ENCODE peak calls at places on chromosomes 7 and 10, in four cellular contexts. X is mammary epithelial cell; W is CD8-positive, alpha-beta T cell; C is HCT116. Y is an unnamed sample. For H3K9me3, the result is how much of the 10 kb centered on the place peaks cover.

GRCh38 chr7:24715661-24716479 is 41.4 kb downstream of the GSDME start:
- DNase-seq in X (no peak), W (no peak), C (peak), Y (no peak)

GRCh38 chr7:32108651-32109050 is 38.4 kb upstream of the PDE1C start:
- DNase-seq in X (peak), W (no peak), C (no peak), Y (no peak)

GRCh38 chr7:118039963-118040489 is 143.9 kb upstream of the LSM8 start:
- DNase-seq in X (no peak), W (no peak), C (no peak), Y (no peak)

GRCh38 chr10:7984325-7984724 is 70.2 kb upstream of the GATA3 start:
- DNase-seq in X (no peak), W (no peak), C (no peak), Y (no peak)

GRCh38 chr10:13695588-13695987 is 108.8 kb downstream of the PRPF18 start:
- DNase-seq in X (no peak), W (no peak), C (no peak), Y (no peak)

GRCh38 chr10:69456880-69457693 is 5.8 kb downstream of the TSPAN15 start:
- DNase-seq in X (no peak), W (no peak), C (no peak), Y (no peak)

GRCh38 chr7:129845178-129845971 is 107.4 kb downstream of the UBE2H start:
- DNase-seq in X (peak), W (no peak), C (peak), Y (no peak)

GRCh38 chr7:20146461-20146860 is 70.7 kb downstream of the MACC1 start:
- DNase-seq in X (no peak), W (no peak), C (no peak), Y (no peak)

GRCh38 chr10:47406870-47407648 is 23.0 kb upstream of the ZNF488 start:
- DNase-seq in X (peak), W (no peak), C (peak), Y (no peak)

GRCh38 chr10:50621981-50622496 is 1.7 kb downstream of the SGMS1 start:
- DNase-seq in X (peak), W (peak), C (peak), Y (peak)
- H3K9me3 ChIP-seq in X (under half), W (under half), C (under half), Y (under half)

DNA sequence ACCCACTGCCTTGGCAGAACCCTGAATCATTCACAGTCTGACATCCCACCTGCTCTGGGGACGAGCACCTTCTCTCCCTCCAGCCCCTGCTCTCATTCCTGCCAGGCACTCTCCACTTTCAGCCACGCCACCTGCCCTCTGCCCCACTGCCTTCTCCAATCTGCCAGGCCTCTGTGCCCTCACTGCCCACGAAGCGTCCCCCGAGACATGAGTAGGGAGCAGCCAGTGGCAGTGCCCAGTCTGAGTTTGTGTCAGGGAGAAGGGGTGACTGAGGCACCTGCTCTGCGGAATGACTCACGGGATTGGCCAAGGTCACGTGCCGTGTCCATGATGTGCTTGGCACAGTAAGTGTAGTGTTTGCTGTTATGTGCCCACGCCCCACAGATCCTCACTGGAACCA is 215.2 kb upstream of the PPP2R2D start:
- DNase-seq in X (no peak), W (no peak), C (no peak), Y (no peak)
- TF ChIP-seq CTCF in X (no peak), W (no peak), C (no peak), Y (no peak)

DNA sequence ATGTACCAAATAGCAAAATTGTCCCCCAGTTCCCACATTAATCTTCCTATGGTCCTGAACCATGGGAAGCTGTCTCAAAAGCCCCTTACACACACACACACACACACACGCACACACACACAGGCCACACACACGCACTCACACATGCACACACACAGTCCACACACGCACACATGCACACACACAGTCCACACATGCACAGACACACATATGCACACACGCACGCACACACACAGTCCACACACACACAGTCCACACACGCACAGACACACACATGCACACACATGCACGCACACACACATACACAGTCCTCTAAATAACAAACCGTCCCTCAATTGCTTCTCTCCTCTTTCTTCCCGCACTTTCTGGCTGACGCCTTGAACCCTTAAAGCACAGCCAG is 265.3 kb downstream of the TCERG1L start:
- DNase-seq in X (no peak), W (no peak), C (no peak), Y (no peak)
- H3K9me3 ChIP-seq in X (under half), W (under half), C (under half), Y (under half)

GRCh38 chr7:66654275-66655112 is 25.8 kb downstream of the KCTD7 start:
- DNase-seq in X (peak), W (peak), C (peak), Y (peak)
- TF ChIP-seq CTCF in X (no peak), W (no peak), C (no peak), Y (no peak)

GRCh38 chr10:133008736-133009135 is 66.4 kb upstream of the CFAP46 start:
- DNase-seq in X (no peak), W (no peak), C (no peak), Y (no peak)
- H3K9me3 ChIP-seq in X (half or more), W (under half), C (under half), Y (under half)

DNA sequence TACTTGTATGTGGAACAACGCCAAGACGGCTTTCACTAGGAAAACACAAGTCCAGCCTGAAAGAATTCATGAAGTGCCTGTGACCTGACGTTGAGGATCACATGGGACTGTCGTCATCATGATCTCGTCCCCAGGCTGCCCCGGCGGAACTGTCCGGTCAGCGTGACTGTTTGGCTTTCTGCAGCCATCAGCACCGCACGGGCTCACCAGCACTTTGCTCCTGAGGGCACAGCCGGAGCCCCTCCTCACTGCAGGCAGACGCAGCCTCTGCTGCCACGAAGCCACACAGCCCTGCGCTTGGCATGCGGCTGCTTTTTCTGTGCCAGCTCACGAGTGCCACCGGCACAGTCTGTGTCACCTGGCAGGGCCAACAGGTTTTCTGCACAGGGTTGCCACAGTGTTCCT is 9.4 kb upstream of the GET4 start:
- DNase-seq in X (no peak), W (no peak), C (no peak), Y (peak)
- TF ChIP-seq CTCF in X (no peak), W (no peak), C (no peak), Y (no peak)

GRCh38 chr7:157775021-157775559 is 438.3 kb downstream of the DNAJB6 start:
- DNase-seq in X (no peak), W (no peak), C (no peak), Y (no peak)

GRCh38 chr7:157774495-157774894 is 437.7 kb downstream of the DNAJB6 start:
- DNase-seq in X (no peak), W (no peak), C (no peak), Y (no peak)

GRCh38 chr7:157772486-157773130 is 435.8 kb downstream of the DNAJB6 start:
- DNase-seq in X (no peak), W (no peak), C (no peak), Y (no peak)

GRCh38 chr7:157773361-157773760 is 436.6 kb downstream of the DNAJB6 start:
- DNase-seq in X (no peak), W (no peak), C (no peak), Y (no peak)

GRCh38 chr7:157775560-157776332 is 438.9 kb downstream of the DNAJB6 start:
- DNase-seq in X (no peak), W (no peak), C (no peak), Y (no peak)
- H3K9me3 ChIP-seq in X (under half), W (under half), C (under half), Y (under half)

DNA sequence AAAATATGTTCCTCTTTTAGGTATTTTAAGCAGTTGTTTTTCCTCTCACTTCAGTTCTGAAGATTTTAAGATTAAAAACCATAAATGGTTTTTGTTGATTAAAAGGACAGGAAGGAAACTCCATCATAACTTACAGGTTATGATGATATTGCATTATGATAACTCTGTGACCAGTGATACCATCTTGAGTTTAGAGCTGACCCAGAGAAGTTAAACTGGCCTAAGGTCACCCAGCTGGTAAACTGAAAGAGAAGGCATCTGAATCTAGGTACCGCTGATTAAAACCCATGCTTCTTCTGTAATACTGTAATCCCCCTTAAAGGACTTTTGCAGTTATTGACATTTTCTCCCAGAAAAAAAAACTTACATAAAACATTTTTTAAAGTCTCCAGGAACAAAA is 29.6 kb downstream of the LOXL4 start:
- DNase-seq in X (no peak), W (no peak), C (no peak), Y (no peak)
- TF ChIP-seq CTCF in X (no peak), W (no peak), C (no peak), Y (no peak)

GRCh38 chr7:149570784-149571183 is 73.2 kb upstream of the ZNF746 start:
- DNase-seq in X (no peak), W (no peak), C (no peak), Y (no peak)
- H3K9me3 ChIP-seq in X (under half), W (under half), C (under half), Y (under half)

GRCh38 chr10:97188234-97188847 is 2.6 kb upstream of the SLIT1 start:
- DNase-seq in X (no peak), W (no peak), C (no peak), Y (peak)

GRCh38 chr10:97185326-97186058 is at the start of gene SLIT1:
- DNase-seq in X (no peak), W (no peak), C (no peak), Y (peak)

GRCh38 chr10:97190452-97190851 is 4.7 kb upstream of the SLIT1 start:
- DNase-seq in X (no peak), W (no peak), C (no peak), Y (no peak)

GRCh38 chr10:97184971-97185325 is 811 bp downstream of the SLIT1 start:
- DNase-seq in X (no peak), W (no peak), C (no peak), Y (peak)

DNA sequence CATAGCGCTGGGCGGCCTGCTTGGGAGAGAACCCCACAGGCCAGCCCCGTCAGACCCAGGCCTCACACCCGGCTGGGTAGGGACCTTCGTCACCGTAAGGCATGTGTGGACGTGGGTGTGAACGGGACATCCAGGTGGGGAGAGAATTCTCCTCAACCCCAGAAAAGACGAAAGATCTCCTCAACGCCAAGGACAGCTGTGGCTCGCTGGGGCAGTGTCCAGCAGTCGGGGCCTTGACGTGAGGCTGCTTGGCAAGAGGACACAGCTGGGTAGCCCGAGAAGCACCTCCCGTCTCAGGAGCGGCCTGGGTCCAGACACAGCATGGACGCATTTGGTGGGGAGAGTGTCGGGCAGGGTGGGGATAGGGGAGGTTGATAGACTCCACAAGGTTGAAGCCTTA is 1.2 kb upstream of the SLIT1 start:
- DNase-seq in X (no peak), W (no peak), C (no peak), Y (peak)
- TF ChIP-seq CTCF in X (no peak), W (no peak), C (no peak), Y (no peak)